ENCODE peak calls at places on chromosomes 2 and 18, in nine cellular contexts. F, Z, T, U, V, R, S, M and P are unnamed samples.

GRCh38 chr18:48002933-48003365 is 72.5 kb upstream of the SMAD2 start:
- DNase-seq in V (no peak), M (no peak), U (peak; percentile 79), S (no peak), Z (peak; percentile 50), F (peak; percentile 78), R (no peak), T (no peak), P (peak; percentile 41)

GRCh38 chr2:38596229-38596628 is 6.5 kb downstream of the HNRNPLL start:
- DNase-seq in V (no peak), U (no peak), F (no peak), M (no peak), Z (no peak), S (no peak), R (no peak), T (no peak), P (no peak)

GRCh38 chr2:207911856-207912255 is 113.5 kb downstream of the PLEKHM3 start:
- DNase-seq in V (no peak), U (no peak), M (no peak), F (no peak), Z (no peak), T (no peak), S (no peak), R (no peak), P (no peak)

GRCh38 chr2:69770193-69770702 is 28.3 kb downstream of the ANXA4 start:
- DNase-seq in U (peak; percentile 55), T (peak; percentile 21), M (no peak), R (no peak), F (peak; percentile 91), V (no peak), S (no peak), Z (no peak), P (peak; percentile 61)

GRCh38 chr2:233778030-233778429 is at the start of gene MROH2A:
- DNase-seq in V (no peak), U (no peak), S (no peak), M (no peak), R (no peak), Z (no peak), T (no peak), F (no peak), P (no peak)

GRCh38 chr2:230124792-230125452 is 56.2 kb upstream of the SLC16A14 start:
- DNase-seq in F (no peak), U (no peak), T (no peak), S (no peak), Z (peak; percentile 17), V (no peak), M (no peak), R (no peak), P (no peak)

GRCh38 chr2:228039752-228040534 is 141.5 kb downstream of the SPHKAP start:
- DNase-seq in S (no peak), T (no peak), M (no peak), Z (no peak), R (peak; percentile 28), V (peak; percentile 7), F (no peak), U (peak; percentile 12), P (no peak)

GRCh38 chr2:222649801-222650200 is 6.1 kb downstream of the FARSB start:
- DNase-seq in U (no peak), Z (no peak), F (no peak), M (no peak), S (no peak), R (no peak), T (no peak), V (no peak), P (no peak)

GRCh38 chr2:10934979-10935350 is 23.2 kb downstream of the KCNF1 start:
- DNase-seq in F (no peak), V (no peak), R (no peak), U (no peak), Z (no peak), S (no peak), T (no peak), M (no peak), P (no peak)

GRCh38 chr18:33588361-33588760 is 10.3 kb downstream of the ASXL3 start:
- DNase-seq in V (no peak), M (no peak), R (no peak), F (no peak), U (no peak), Z (no peak), T (no peak), S (no peak), P (no peak)

GRCh38 chr2:239355724-239356123 is 45.1 kb downstream of the HDAC4 start:
- DNase-seq in U (no peak), S (no peak), M (no peak), T (no peak), Z (no peak), F (no peak), R (no peak), V (no peak), P (no peak)

GRCh38 chr2:64204006-64204632 is 59.9 kb upstream of the PELI1 start:
- DNase-seq in Z (peak; percentile 30), R (no peak), F (peak; percentile 29), V (no peak), S (peak; percentile 9), M (peak; percentile 7), T (peak; percentile 52), U (no peak), P (peak; percentile 73)